ENCODE peak calls at places on chromosomes 3 and 15, in eight cellular contexts. F is stomach; U is IMR-90; I is AG04450; P is right cardiac atrium; S is A549; W is A673; C is effector memory CD4-positive, alpha-beta T cell. E is an unnamed sample. For H3K9me3, the result is how much of the 10 kb centered on the place peaks cover.

GRCh38 chr15:62649793-62650420 is 392.6 kb upstream of the TPM1 start:
- DNase-seq in I (no peak), U (peak), S (no peak), F (no peak), C (no peak), P (peak), W (no peak), E (no peak)

GRCh38 chr3:49377483-49377882 is 19.3 kb upstream of the GPX1 start:
- DNase-seq in C (peak), P (no peak), U (peak), S (no peak), W (no peak), I (no peak), F (no peak), E (no peak)

GRCh38 chr3:125051205-125051604 is 4.6 kb downstream of the HEG1 start:
- DNase-seq in U (no peak), W (no peak), F (no peak), C (no peak), I (no peak), P (no peak), S (no peak), E (no peak)

GRCh38 chr3:127408022-127408683 is 120.3 kb upstream of the PRR20G start:
- DNase-seq in F (peak), S (no peak), C (no peak), I (no peak), P (no peak), W (no peak), U (no peak), E (no peak)

GRCh38 chr3:5278666-5279065 is 91.2 kb downstream of the EDEM1 start:
- DNase-seq in S (no peak), C (no peak), I (no peak), P (no peak), F (no peak), W (no peak), U (no peak), E (no peak)

GRCh38 chr3:156404217-156404616 is 150.7 kb downstream of the SSR3 start:
- DNase-seq in S (no peak), F (no peak), P (no peak), I (no peak), C (no peak), U (no peak), W (no peak), E (no peak)

GRCh38 chr3:17810759-17811158 is 68.3 kb upstream of the TBC1D5 start:
- DNase-seq in W (peak), C (no peak), S (no peak), F (no peak), I (no peak), P (no peak), U (peak), E (no peak)

GRCh38 chr15:68644996-68645395 is 66.2 kb downstream of the CORO2B start:
- DNase-seq in W (no peak), P (no peak), S (no peak), C (no peak), I (no peak), U (no peak), F (no peak), E (no peak)

GRCh38 chr15:70902105-70902504 is 9.5 kb downstream of the LRRC49 start:
- DNase-seq in C (no peak), W (peak), F (no peak), P (no peak), U (peak), I (peak), S (no peak), E (no peak)

GRCh38 chr15:83287541-83288027 is 3.1 kb upstream of the BNC1 start:
- DNase-seq in S (peak), C (no peak), U (peak), P (no peak), I (peak), W (no peak), F (no peak), E (no peak)

GRCh38 chr3:159082514-159082913 is 280.7 kb downstream of the MFSD1 start:
- DNase-seq in W (no peak), P (no peak), I (peak), S (no peak), C (no peak), F (no peak), U (peak), E (no peak)

GRCh38 chr3:67564008-67564407 is 90.4 kb downstream of the SUCLG2 start:
- DNase-seq in U (peak), S (no peak), C (no peak), P (no peak), I (no peak), W (no peak), F (no peak), E (no peak)

GRCh38 chr3:151085889-151086483 is 522 bp downstream of the MED12L start:
- DNase-seq in S (peak), U (no peak), I (no peak), C (no peak), F (no peak), P (peak), W (no peak), E (peak)

GRCh38 chr3:16290827-16291196 is 25.8 kb downstream of the OXNAD1 start:
- DNase-seq in W (no peak), F (no peak), S (no peak), I (no peak), P (no peak), U (no peak), C (no peak), E (no peak)

GRCh38 chr3:194906970-194907629 is 221.4 kb downstream of the FAM43A start:
- DNase-seq in F (no peak), I (no peak), W (peak), U (no peak), P (no peak), C (no peak), S (no peak), E (no peak)

GRCh38 chr3:72938471-72939265 is 50.8 kb downstream of the GXYLT2 start:
- DNase-seq in W (peak), U (peak), S (peak), C (no peak), I (peak), P (peak), F (peak), E (peak)

GRCh38 chr15:30885814-30886213 is 17.9 kb upstream of the FAN1 start:
- DNase-seq in U (peak), C (no peak), I (no peak), S (no peak), F (no peak), W (no peak), P (no peak), E (no peak)

GRCh38 chr15:69750253-69750652 is 297.6 kb downstream of the RPLP1 start:
- DNase-seq in C (no peak), W (no peak), F (no peak), U (no peak), S (no peak), I (no peak), P (no peak), E (no peak)

GRCh38 chr3:126891791-126892190 is 91.1 kb upstream of the PLXNA1 start:
- DNase-seq in U (no peak), P (no peak), F (no peak), I (no peak), C (no peak), W (no peak), S (no peak), E (no peak)

GRCh38 chr3:191141728-191142127 is 57.3 kb upstream of the OSTN start:
- DNase-seq in S (peak), W (peak), C (no peak), P (no peak), F (no peak), I (peak), U (peak), E (no peak)

GRCh38 chr15:49235446-49236207 is 65.6 kb downstream of the GALK2 start:
- DNase-seq in W (peak), P (peak), C (no peak), I (peak), S (no peak), F (no peak), U (peak), E (peak)

GRCh38 chr3:133944641-133945441 is 49.2 kb upstream of the RAB6B start:
- DNase-seq in S (no peak), U (peak), P (peak), I (no peak), F (no peak), W (peak), C (no peak), E (no peak)

GRCh38 chr3:151697496-151697895 is 36.2 kb upstream of the AADACL2 start:
- DNase-seq in U (no peak), P (no peak), F (no peak), W (peak), S (peak), C (no peak), I (no peak), E (no peak)

GRCh38 chr3:186060222-186060621 is 48.7 kb downstream of the ETV5 start:
- DNase-seq in W (no peak), F (no peak), C (no peak), P (no peak), S (no peak), U (no peak), I (no peak), E (no peak)

GRCh38 chr3:176757440-176757839 is 439.8 kb downstream of the TBL1XR1 start:
- DNase-seq in U (no peak), S (no peak), F (no peak), I (no peak), W (no peak), P (no peak), C (no peak), E (no peak)

GRCh38 chr15:67820992-67821783 is 4.1 kb upstream of the SKOR1 start:
- DNase-seq in S (no peak), P (peak), W (no peak), F (peak), I (no peak), C (no peak), U (peak), E (peak)

GRCh38 chr3:62918131-62918530 is 42.9 kb upstream of the CADPS start:
- DNase-seq in S (no peak), P (no peak), I (no peak), W (no peak), C (no peak), U (no peak), F (no peak), E (no peak)

GRCh38 chr15:37733628-37734027 is 200.8 kb upstream of the TMCO5A start:
- DNase-seq in U (no peak), F (no peak), S (no peak), P (no peak), I (no peak), C (no peak), W (peak), E (no peak)

GRCh38 chr3:134904796-134905646 is 110.0 kb downstream of the EPHB1 start:
- DNase-seq in W (no peak), P (no peak), S (no peak), I (no peak), F (no peak), U (no peak), C (no peak), E (no peak)

GRCh38 chr3:37465174-37465573 is 290.8 kb upstream of the LRRFIP2 start:
- DNase-seq in W (no peak), C (no peak), I (no peak), S (no peak), U (no peak), P (no peak), F (no peak), E (no peak)

GRCh38 chr3:189457201-189457607 is 174.0 kb upstream of the TP63 start:
- DNase-seq in W (no peak), S (no peak), P (no peak), I (no peak), U (no peak), F (no peak), C (no peak), E (no peak)

GRCh38 chr15:98799991-98800390 is 151.7 kb downstream of the IGF1R start:
- DNase-seq in U (no peak), C (no peak), P (no peak), W (no peak), S (no peak), I (no peak), F (no peak), E (no peak)

GRCh38 chr3:194773666-194774455 is 88.2 kb downstream of the FAM43A start:
- DNase-seq in I (no peak), C (no peak), P (no peak), S (no peak), W (no peak), F (no peak), U (no peak), E (no peak)

GRCh38 chr15:59609730-59610712 is 1.6 kb upstream of the GCNT3 start:
- DNase-seq in F (no peak), I (no peak), S (no peak), W (no peak), P (no peak), C (no peak), U (no peak), E (no peak)

GRCh38 chr3:53130179-53131135 is at the start of gene RFT1:
- DNase-seq in W (peak), P (peak), C (peak), U (peak), F (peak), S (peak), I (peak), E (peak)

GRCh38 chr3:128923607-128924385 is 44.4 kb downstream of the ACAD9 start:
- DNase-seq in U (no peak), F (no peak), I (no peak), W (no peak), P (no peak), C (no peak), S (no peak), E (no peak)
- H3K9me3 ChIP-seq in U (under half), F (under half), I (under half), W (under half), P (under half), C (under half), S (under half), E (under half)

GRCh38 chr3:12566976-12567375 is 10.1 kb downstream of the MKRN2 start:
- DNase-seq in P (no peak), C (no peak), I (no peak), F (no peak), U (no peak), W (no peak), S (no peak), E (no peak)

GRCh38 chr3:12568747-12569146 is 11.9 kb downstream of the MKRN2 start:
- DNase-seq in I (no peak), S (no peak), F (no peak), C (no peak), U (no peak), P (no peak), W (no peak), E (no peak)

GRCh38 chr3:12574131-12574530 is 17.2 kb downstream of the MKRN2 start:
- DNase-seq in P (no peak), U (peak), W (no peak), S (no peak), I (no peak), C (no peak), F (no peak), E (no peak)

GRCh38 chr3:12571986-12572385 is 15.1 kb downstream of the MKRN2 start:
- DNase-seq in W (no peak), C (no peak), I (no peak), P (no peak), F (no peak), U (no peak), S (no peak), E (no peak)

GRCh38 chr3:12569836-12570235 is 12.9 kb downstream of the MKRN2 start:
- DNase-seq in S (no peak), I (no peak), C (no peak), W (no peak), U (no peak), F (no peak), P (no peak), E (no peak)
- H3K9me3 ChIP-seq in S (under half), I (under half), C (under half), W (under half), U (under half), F (under half), P (under half), E (under half)

GRCh38 chr15:25134546-25134945 is 179.8 kb downstream of the SNRPN start:
- DNase-seq in C (no peak), F (no peak), U (peak), I (peak), S (no peak), P (no peak), W (no peak), E (no peak)

GRCh38 chr15:25133804-25134203 is 179.0 kb downstream of the SNRPN start:
- DNase-seq in P (no peak), W (no peak), I (no peak), F (no peak), U (peak), S (no peak), C (no peak), E (no peak)

GRCh38 chr15:25136119-25136518 is 181.3 kb downstream of the SNRPN start:
- DNase-seq in S (no peak), C (no peak), U (peak), I (no peak), F (no peak), W (peak), P (no peak), E (peak)

GRCh38 chr15:25137013-25137412 is 182.2 kb downstream of the SNRPN start:
- DNase-seq in P (no peak), W (no peak), S (no peak), U (no peak), I (no peak), C (no peak), F (no peak), E (no peak)
- H3K9me3 ChIP-seq in P (under half), W (under half), S (under half), U (under half), I (under half), C (under half), F (under half), E (under half)

GRCh38 chr15:19987389-19988048 is 554.1 kb downstream of the GOLGA6L6 start:
- DNase-seq in U (no peak), W (no peak), S (no peak), P (no peak), C (no peak), I (no peak), F (no peak), E (no peak)
- H3K9me3 ChIP-seq in U (under half), W (under half), S (under half), P (under half), C (under half), I (under half), F (under half), E (under half)

GRCh38 chr15:25844981-25845680 is 18.0 kb downstream of the ATP10A start:
- DNase-seq in S (no peak), I (no peak), P (no peak), F (no peak), W (no peak), U (no peak), C (no peak), E (no peak)
- H3K9me3 ChIP-seq in S (under half), I (under half), P (under half), F (under half), W (under half), U (under half), C (under half), E (under half)

DNA sequence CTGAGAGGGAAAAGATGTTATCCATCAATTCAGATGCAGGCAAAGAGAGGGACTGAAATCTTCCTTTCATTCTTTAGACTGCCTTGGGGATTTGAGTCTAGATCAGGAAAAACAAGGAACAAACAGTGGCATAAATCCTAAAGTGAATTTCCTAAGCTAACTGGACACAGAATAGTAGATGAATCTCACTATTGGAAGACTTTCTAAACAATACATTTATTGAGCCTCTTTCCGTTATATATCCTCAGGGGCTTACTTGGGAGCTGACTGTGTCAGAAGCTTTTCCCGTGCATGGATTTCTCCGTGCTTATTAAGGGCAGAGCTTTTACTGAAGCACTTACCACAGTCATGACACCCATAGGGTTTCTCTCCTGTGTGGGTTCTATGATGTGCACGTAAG is 10.0 kb downstream of the ZSCAN29 start:
- DNase-seq in C (no peak), P (no peak), S (no peak), I (no peak), F (no peak), U (no peak), W (no peak), E (no peak)
- H3K9me3 ChIP-seq in C (under half), P (under half), S (half or more), I (under half), F (under half), U (half or more), W (half or more), E (under half)

GRCh38 chr3:32254268-32254667 is 15.8 kb downstream of the CMTM8 start:
- DNase-seq in S (no peak), W (no peak), I (no peak), P (no peak), F (no peak), U (no peak), C (no peak), E (no peak)
- H3K9me3 ChIP-seq in S (under half), W (under half), I (under half), P (under half), F (under half), U (under half), C (under half), E (under half)